ENCODE peak calls at places on chromosomes 2 and 18, in six cellular contexts. One of them, this sample, is unnamed.

GRCh38 chr2:140797718-140798117 is 1333.1 kb downstream of the LRP1B start:
- DNase-seq in IMR-90: no peak
- DNase-seq in mesenchymal stem cell: no peak
- DNase-seq in H9: no peak
- DNase-seq in H1: no peak
- DNase-seq in neuronal stem cell: no peak
- DNase-seq in this sample: no peak

GRCh38 chr2:190812506-190813294 is 67.9 kb upstream of the GLS start:
- DNase-seq in mesenchymal stem cell: peak
- DNase-seq in H1: no peak
- DNase-seq in H9: no peak
- DNase-seq in neuronal stem cell: no peak
- DNase-seq in IMR-90: peak
- DNase-seq in this sample: no peak

GRCh38 chr2:159738509-159739390 is 26.4 kb downstream of the MARCHF7 start:
- DNase-seq in neuronal stem cell: no peak
- DNase-seq in H1: no peak
- DNase-seq in IMR-90: no peak
- DNase-seq in H9: no peak
- DNase-seq in mesenchymal stem cell: no peak
- DNase-seq in this sample: peak

GRCh38 chr18:331231-331771 is 63.5 kb upstream of the THOC1 start:
- DNase-seq in mesenchymal stem cell: no peak
- DNase-seq in H9: no peak
- DNase-seq in H1: no peak
- DNase-seq in neuronal stem cell: no peak
- DNase-seq in IMR-90: no peak
- DNase-seq in this sample: no peak

GRCh38 chr18:56221195-56222065 is 417.0 kb downstream of the TXNL1 start:
- DNase-seq in IMR-90: no peak
- DNase-seq in neuronal stem cell: no peak
- DNase-seq in H9: no peak
- DNase-seq in H1: no peak
- DNase-seq in mesenchymal stem cell: no peak
- DNase-seq in this sample: no peak

GRCh38 chr2:240462704-240463273 is 27.3 kb downstream of the GPC1 start:
- DNase-seq in IMR-90: no peak
- DNase-seq in H9: no peak
- DNase-seq in H1: no peak
- DNase-seq in neuronal stem cell: no peak
- DNase-seq in mesenchymal stem cell: no peak
- DNase-seq in this sample: no peak

GRCh38 chr2:212145111-212145510 is 393.5 kb downstream of the ERBB4 start:
- DNase-seq in mesenchymal stem cell: peak
- DNase-seq in H9: no peak
- DNase-seq in H1: no peak
- DNase-seq in IMR-90: peak
- DNase-seq in neuronal stem cell: no peak
- DNase-seq in this sample: no peak

GRCh38 chr2:165758276-165758675 is 35.8 kb downstream of the GALNT3 start:
- DNase-seq in mesenchymal stem cell: no peak
- DNase-seq in H1: no peak
- DNase-seq in H9: no peak
- DNase-seq in IMR-90: no peak
- DNase-seq in neuronal stem cell: no peak
- DNase-seq in this sample: no peak

GRCh38 chr2:47535073-47535472 is 132.1 kb downstream of the MSH2 start:
- DNase-seq in H9: no peak
- DNase-seq in IMR-90: no peak
- DNase-seq in H1: no peak
- DNase-seq in neuronal stem cell: no peak
- DNase-seq in mesenchymal stem cell: no peak
- DNase-seq in this sample: no peak

GRCh38 chr2:67548317-67549095 is 151.4 kb downstream of the ETAA1 start:
- DNase-seq in neuronal stem cell: no peak
- DNase-seq in H9: no peak
- DNase-seq in IMR-90: no peak
- DNase-seq in H1: no peak
- DNase-seq in mesenchymal stem cell: no peak
- DNase-seq in this sample: peak

GRCh38 chr2:49619804-49620203 is 465.5 kb upstream of the FSHR start:
- DNase-seq in H1: no peak
- DNase-seq in H9: peak
- DNase-seq in IMR-90: no peak
- DNase-seq in neuronal stem cell: no peak
- DNase-seq in mesenchymal stem cell: no peak
- DNase-seq in this sample: peak

DNA sequence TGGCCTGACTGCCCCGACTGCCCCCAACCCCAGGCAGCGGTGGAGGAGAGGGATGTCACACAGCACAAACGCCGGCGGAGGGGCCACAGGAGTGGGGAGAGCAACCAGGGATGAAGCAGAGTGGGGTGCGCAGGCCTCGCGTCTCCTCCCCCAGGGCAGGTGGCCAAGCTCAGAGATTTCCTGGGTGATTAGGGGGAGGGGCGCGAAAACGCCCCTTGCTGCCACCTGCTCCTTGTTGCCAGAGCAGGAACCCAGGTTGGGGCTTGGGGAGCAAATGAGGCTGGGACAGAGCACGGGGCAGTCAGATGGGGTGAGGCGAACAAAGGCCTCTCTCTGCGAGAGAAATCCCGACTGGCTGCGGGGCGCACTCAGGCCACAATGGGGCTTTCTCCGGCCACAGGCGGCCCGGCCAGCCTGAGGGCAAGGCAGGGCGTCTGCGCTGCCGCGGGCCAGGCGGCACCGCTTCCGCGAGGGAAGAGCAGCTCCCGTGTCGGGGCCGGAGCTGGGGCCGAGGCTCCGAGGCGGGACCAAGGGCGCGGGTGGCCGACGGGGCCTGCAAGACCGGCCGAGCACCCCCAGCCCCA is 11.5 kb downstream of the TEX44 start:
- DNase-seq in H9: no peak
- DNase-seq in neuronal stem cell: no peak
- DNase-seq in H1: peak
- DNase-seq in IMR-90: no peak
- DNase-seq in mesenchymal stem cell: no peak
- DNase-seq in this sample: no peak
- H3K4ac ChIP-seq in H9: peak
- H3K4ac ChIP-seq in neuronal stem cell: peak
- H3K4ac ChIP-seq in H1: peak
- H3K4ac ChIP-seq in IMR-90: peak
- H3K4ac ChIP-seq in mesenchymal stem cell: peak
- H3K4ac ChIP-seq in this sample: no peak

DNA sequence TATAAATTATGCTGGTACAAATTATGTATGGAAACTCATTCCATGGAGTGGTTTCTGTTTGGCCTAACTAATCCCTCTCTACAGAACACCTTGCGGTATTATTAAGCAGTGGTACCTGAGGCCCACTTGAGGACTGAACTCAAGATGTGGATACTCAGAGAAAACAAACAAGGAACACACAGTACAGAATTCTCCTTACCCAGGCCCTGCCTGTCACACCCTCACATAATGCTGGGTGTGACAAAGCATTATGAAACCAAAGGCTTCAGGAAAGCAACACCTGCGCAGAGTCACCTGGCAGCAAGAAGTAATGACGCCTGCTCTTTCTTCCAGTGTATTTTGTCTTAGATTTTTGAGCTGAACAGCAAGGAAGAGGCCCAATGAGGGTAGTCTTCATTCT is 264.7 kb downstream of the PAX3 start:
- DNase-seq in H9: no peak
- DNase-seq in IMR-90: no peak
- DNase-seq in neuronal stem cell: no peak
- DNase-seq in mesenchymal stem cell: no peak
- DNase-seq in H1: no peak
- DNase-seq in this sample: no peak
- H2BK15ac ChIP-seq in H9: no peak
- H2BK15ac ChIP-seq in IMR-90: no peak
- H2BK15ac ChIP-seq in neuronal stem cell: no peak
- H2BK15ac ChIP-seq in mesenchymal stem cell: no peak
- H2BK15ac ChIP-seq in H1: no peak
- H2BK15ac ChIP-seq in this sample: no peak

GRCh38 chr2:237171396-237171795 is 85.7 kb downstream of the COPS8 start:
- DNase-seq in neuronal stem cell: no peak
- DNase-seq in H1: no peak
- DNase-seq in mesenchymal stem cell: peak
- DNase-seq in H9: no peak
- DNase-seq in IMR-90: peak
- DNase-seq in this sample: peak
- H3K4ac ChIP-seq in neuronal stem cell: no peak
- H3K4ac ChIP-seq in H1: no peak
- H3K4ac ChIP-seq in mesenchymal stem cell: peak
- H3K4ac ChIP-seq in H9: no peak
- H3K4ac ChIP-seq in IMR-90: peak
- H3K4ac ChIP-seq in this sample: no peak

DNA sequence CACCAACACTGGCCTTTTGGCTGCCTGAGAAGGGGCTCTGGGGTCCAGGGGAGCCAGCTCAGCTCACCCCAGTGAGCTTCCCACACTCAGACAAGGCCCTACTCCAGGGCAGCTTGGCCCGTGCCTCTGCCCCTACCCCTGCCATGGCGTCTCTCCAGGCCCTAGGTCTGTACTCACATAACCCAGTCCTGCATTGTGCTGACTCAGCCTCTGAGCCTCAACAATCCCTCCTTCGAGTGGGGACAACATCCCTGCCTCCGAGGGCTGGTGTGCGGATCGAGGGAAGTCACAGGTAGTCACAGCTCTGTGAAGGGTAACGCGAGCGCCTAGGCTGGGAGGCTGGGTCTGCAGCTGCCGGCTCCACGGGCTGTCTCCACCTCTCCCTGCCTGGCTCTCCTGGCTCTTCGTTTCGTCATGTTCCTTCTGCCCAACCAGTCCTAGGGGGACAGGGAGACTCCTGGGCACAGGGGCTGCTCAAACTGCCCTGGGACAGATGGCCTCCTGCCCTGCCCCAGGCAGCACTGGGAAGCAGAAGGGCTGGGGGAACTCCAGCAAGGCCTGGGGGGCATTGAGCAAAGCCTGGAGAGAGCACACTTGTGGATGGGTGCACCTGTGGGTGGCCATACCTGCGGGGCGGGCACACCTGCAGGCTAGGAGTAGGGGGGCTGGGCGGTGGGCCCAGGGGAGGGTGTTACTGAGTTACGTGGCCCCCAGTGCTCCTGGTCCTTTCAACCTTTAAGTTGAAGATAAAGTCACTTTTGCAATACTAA is 74.6 kb downstream of the RRM2 start:
- DNase-seq in mesenchymal stem cell: no peak
- DNase-seq in neuronal stem cell: no peak
- DNase-seq in H9: no peak
- DNase-seq in IMR-90: no peak
- DNase-seq in H1: no peak
- DNase-seq in this sample: no peak
- H2BK15ac ChIP-seq in mesenchymal stem cell: no peak
- H2BK15ac ChIP-seq in neuronal stem cell: no peak
- H2BK15ac ChIP-seq in H9: no peak
- H2BK15ac ChIP-seq in IMR-90: no peak
- H2BK15ac ChIP-seq in H1: no peak
- H2BK15ac ChIP-seq in this sample: no peak

GRCh38 chr18:2301316-2301715 is 270.0 kb downstream of the METTL4 start:
- DNase-seq in mesenchymal stem cell: no peak
- DNase-seq in neuronal stem cell: no peak
- DNase-seq in H9: no peak
- DNase-seq in H1: no peak
- DNase-seq in IMR-90: no peak
- DNase-seq in this sample: no peak

GRCh38 chr18:2302628-2303516 is 268.4 kb downstream of the METTL4 start:
- DNase-seq in IMR-90: no peak
- DNase-seq in neuronal stem cell: no peak
- DNase-seq in H1: no peak
- DNase-seq in H9: no peak
- DNase-seq in mesenchymal stem cell: no peak
- DNase-seq in this sample: peak

GRCh38 chr18:2304378-2305175 is 266.7 kb downstream of the METTL4 start:
- DNase-seq in H1: no peak
- DNase-seq in H9: no peak
- DNase-seq in mesenchymal stem cell: no peak
- DNase-seq in IMR-90: peak
- DNase-seq in neuronal stem cell: no peak
- DNase-seq in this sample: no peak

GRCh38 chr18:2303517-2304238 is 267.6 kb downstream of the METTL4 start:
- DNase-seq in H1: no peak
- DNase-seq in mesenchymal stem cell: no peak
- DNase-seq in neuronal stem cell: no peak
- DNase-seq in H9: no peak
- DNase-seq in IMR-90: no peak
- DNase-seq in this sample: no peak

DNA sequence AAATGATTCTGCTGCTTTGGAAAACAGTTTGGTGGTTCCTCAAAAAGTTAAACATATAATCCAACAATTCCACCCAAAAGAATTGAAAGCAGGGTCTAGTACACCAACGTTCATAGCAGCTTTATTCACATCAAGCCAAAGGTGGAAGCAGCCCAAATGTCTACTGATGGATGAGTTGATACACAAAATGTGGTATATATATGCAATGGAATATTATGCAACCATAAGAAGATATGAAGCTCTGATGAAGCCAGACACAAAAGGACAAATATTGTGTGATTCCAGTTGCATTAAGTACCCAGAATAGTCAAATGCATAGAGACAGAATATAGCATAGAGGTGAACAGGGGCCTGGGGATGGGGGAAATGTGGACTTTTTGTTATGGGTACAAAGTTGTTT is 269.3 kb downstream of the METTL4 start:
- DNase-seq in H9: no peak
- DNase-seq in neuronal stem cell: no peak
- DNase-seq in mesenchymal stem cell: no peak
- DNase-seq in H1: no peak
- DNase-seq in IMR-90: no peak
- DNase-seq in this sample: no peak
- H3K4ac ChIP-seq in H9: no peak
- H3K4ac ChIP-seq in neuronal stem cell: no peak
- H3K4ac ChIP-seq in mesenchymal stem cell: no peak
- H3K4ac ChIP-seq in H1: no peak
- H3K4ac ChIP-seq in IMR-90: no peak
- H3K4ac ChIP-seq in this sample: no peak